ENCODE peak calls at places on chromosomes 5 and 9, in eight cellular contexts. C, V, M, H, Y, J, O and A are unnamed samples.

GRCh38 chr5:106254784-106255183 is 1416.0 kb downstream of the EFNA5 start:
- DNase-seq in C (no peak), V (no peak), M (no peak), H (no peak), Y (no peak), J (no peak), O (no peak), A (peak; percentile 65)

GRCh38 chr9:35774907-35775635 is 16.3 kb upstream of the NPR2 start:
- DNase-seq in C (no peak), V (no peak), M (peak; percentile 25), H (no peak), Y (peak; percentile 18), J (peak; percentile 65), O (no peak), A (peak; percentile 25)

GRCh38 chr5:142697846-142698245 is 12.0 kb upstream of the FGF1 start:
- DNase-seq in C (no peak), V (peak; percentile 29), M (no peak), H (no peak), Y (no peak), J (no peak), O (no peak), A (no peak)

GRCh38 chr5:11658341-11658740 is 245.9 kb downstream of the CTNND2 start:
- DNase-seq in C (no peak), V (no peak), M (no peak), H (no peak), Y (no peak), J (peak; percentile 46), O (no peak), A (no peak)

GRCh38 chr9:120890415-120891254 is 13.6 kb upstream of the PHF19 start:
- DNase-seq in C (no peak), V (no peak), M (no peak), H (no peak), Y (no peak), J (no peak), O (no peak), A (no peak)

GRCh38 chr5:9951861-9952260 is 297.8 kb downstream of the ATPSCKMT start:
- DNase-seq in C (no peak), V (no peak), M (no peak), H (no peak), Y (no peak), J (no peak), O (no peak), A (no peak)

GRCh38 chr9:135020481-135021392 is 66.7 kb upstream of the OLFM1 start:
- DNase-seq in C (no peak), V (no peak), M (no peak), H (no peak), Y (no peak), J (no peak), O (no peak), A (no peak)

GRCh38 chr9:109176386-109176785 is 9.3 kb upstream of the FRRS1L start:
- DNase-seq in C (no peak), V (no peak), M (no peak), H (no peak), Y (no peak), J (no peak), O (no peak), A (no peak)

GRCh38 chr5:150723845-150724244 is 23.0 kb upstream of the RBM22 start:
- DNase-seq in C (no peak), V (no peak), M (no peak), H (no peak), Y (no peak), J (no peak), O (no peak), A (no peak)

GRCh38 chr5:34903260-34903659 is 12.0 kb downstream of the RAD1 start:
- DNase-seq in C (no peak), V (no peak), M (no peak), H (no peak), Y (no peak), J (no peak), O (no peak), A (no peak)